ENCODE peak calls at places on chromosomes 6 and 20, in four cellular contexts. One of them, this sample, is unnamed.

GRCh38 chr6:47741807-47742206 is 40.0 kb upstream of the OPN5 start:
- DNase-seq in GM12878: no peak
- DNase-seq in K562: no peak
- DNase-seq in HepG2: no peak
- DNase-seq in this sample: no peak

GRCh38 chr20:10565191-10565921 is 108.4 kb downstream of the JAG1 start:
- DNase-seq in GM12878: no peak
- DNase-seq in K562: no peak
- DNase-seq in HepG2: peak
- DNase-seq in this sample: no peak

GRCh38 chr6:7146079-7146828 is 38.5 kb downstream of the RREB1 start:
- DNase-seq in GM12878: no peak
- DNase-seq in K562: no peak
- DNase-seq in HepG2: peak
- DNase-seq in this sample: no peak

GRCh38 chr6:169215201-169215661 is 38.4 kb downstream of the THBS2 start:
- DNase-seq in GM12878: no peak
- DNase-seq in K562: no peak
- DNase-seq in HepG2: no peak
- DNase-seq in this sample: no peak

GRCh38 chr6:161417712-161418457 is 144.0 kb upstream of the AGPAT4 start:
- DNase-seq in GM12878: no peak
- DNase-seq in K562: no peak
- DNase-seq in HepG2: no peak
- DNase-seq in this sample: no peak

GRCh38 chr6:134938896-134939295 is 11.0 kb downstream of the ALDH8A1 start:
- DNase-seq in GM12878: peak
- DNase-seq in K562: no peak
- DNase-seq in HepG2: no peak
- DNase-seq in this sample: no peak

GRCh38 chr6:33321227-33321626 is 3.7 kb upstream of the ZBTB22 start:
- DNase-seq in GM12878: no peak
- DNase-seq in K562: no peak
- DNase-seq in HepG2: no peak
- DNase-seq in this sample: no peak

GRCh38 chr20:10432079-10432478 is 1.9 kb downstream of the MKKS start:
- DNase-seq in GM12878: no peak
- DNase-seq in K562: no peak
- DNase-seq in HepG2: no peak
- DNase-seq in this sample: no peak

GRCh38 chr6:32983493-32983848 is 15.1 kb downstream of the BRD2 start:
- DNase-seq in GM12878: no peak
- DNase-seq in K562: no peak
- DNase-seq in HepG2: no peak
- DNase-seq in this sample: no peak

GRCh38 chr20:7694940-7695567 is 245.2 kb downstream of the HAO1 start:
- DNase-seq in GM12878: no peak
- DNase-seq in K562: no peak
- DNase-seq in HepG2: no peak
- DNase-seq in this sample: no peak

GRCh38 chr6:169669147-169669546 is 32.7 kb downstream of the WDR27 start:
- DNase-seq in GM12878: no peak
- DNase-seq in K562: no peak
- DNase-seq in HepG2: no peak
- DNase-seq in this sample: no peak

GRCh38 chr6:158278015-158278414 is 34.2 kb upstream of the TULP4 start:
- DNase-seq in GM12878: no peak
- DNase-seq in K562: no peak
- DNase-seq in HepG2: no peak
- DNase-seq in this sample: no peak

GRCh38 chr20:9485614-9486325 is 28.6 kb upstream of the LAMP5 start:
- DNase-seq in GM12878: no peak
- DNase-seq in K562: no peak
- DNase-seq in HepG2: no peak
- DNase-seq in this sample: no peak

GRCh38 chr6:44580901-44581300 is 193.4 kb downstream of the CDC5L start:
- DNase-seq in GM12878: no peak
- DNase-seq in K562: no peak
- DNase-seq in HepG2: no peak
- DNase-seq in this sample: no peak

GRCh38 chr6:40753048-40753447 is 165.9 kb upstream of the LRFN2 start:
- DNase-seq in GM12878: no peak
- DNase-seq in K562: no peak
- DNase-seq in HepG2: no peak
- DNase-seq in this sample: no peak

GRCh38 chr6:166411721-166412151 is 29.0 kb upstream of the MPC1 start:
- DNase-seq in GM12878: no peak
- DNase-seq in K562: no peak
- DNase-seq in HepG2: no peak
- DNase-seq in this sample: no peak

GRCh38 chr6:134936927-134937326 is 13.0 kb downstream of the ALDH8A1 start:
- DNase-seq in GM12878: no peak
- DNase-seq in K562: no peak
- DNase-seq in HepG2: no peak
- DNase-seq in this sample: no peak

GRCh38 chr6:44667226-44667625 is 279.7 kb downstream of the CDC5L start:
- DNase-seq in GM12878: no peak
- DNase-seq in K562: no peak
- DNase-seq in HepG2: peak
- DNase-seq in this sample: peak

GRCh38 chr6:30483677-30484279 is 5.5 kb upstream of the HLA-E start:
- DNase-seq in GM12878: peak
- DNase-seq in K562: peak
- DNase-seq in HepG2: peak
- DNase-seq in this sample: no peak

GRCh38 chr6:37612475-37612874 is 85.2 kb downstream of the MDGA1 start:
- DNase-seq in GM12878: no peak
- DNase-seq in K562: no peak
- DNase-seq in HepG2: no peak
- DNase-seq in this sample: no peak

GRCh38 chr20:17634666-17635319 is 47.2 kb downstream of the RRBP1 start:
- DNase-seq in GM12878: no peak
- DNase-seq in K562: no peak
- DNase-seq in HepG2: no peak
- DNase-seq in this sample: no peak

GRCh38 chr20:57596998-57597939 is 23.0 kb downstream of the ZBP1 start:
- DNase-seq in GM12878: no peak
- DNase-seq in K562: peak
- DNase-seq in HepG2: peak
- DNase-seq in this sample: peak

GRCh38 chr6:28863607-28864320 is 60.0 kb downstream of the TRIM27 start:
- DNase-seq in GM12878: peak
- DNase-seq in K562: peak
- DNase-seq in HepG2: peak
- DNase-seq in this sample: peak

GRCh38 chr6:21804941-21805610 is 211.5 kb downstream of the SOX4 start:
- DNase-seq in GM12878: no peak
- DNase-seq in K562: no peak
- DNase-seq in HepG2: no peak
- DNase-seq in this sample: no peak

GRCh38 chr6:34176261-34177031 is 30.6 kb upstream of the GRM4 start:
- DNase-seq in GM12878: no peak
- DNase-seq in K562: no peak
- DNase-seq in HepG2: no peak
- DNase-seq in this sample: no peak

GRCh38 chr6:235763-236360 is 56.4 kb upstream of the DUSP22 start:
- DNase-seq in GM12878: peak
- DNase-seq in K562: no peak
- DNase-seq in HepG2: peak
- DNase-seq in this sample: no peak

GRCh38 chr6:149918151-149918905 is 4.6 kb downstream of the RAET1G start:
- DNase-seq in GM12878: no peak
- DNase-seq in K562: no peak
- DNase-seq in HepG2: no peak
- DNase-seq in this sample: no peak

GRCh38 chr20:8291200-8291599 is 159.1 kb downstream of the PLCB1 start:
- DNase-seq in GM12878: no peak
- DNase-seq in K562: no peak
- DNase-seq in HepG2: no peak
- DNase-seq in this sample: no peak

GRCh38 chr6:168116975-168117899 is 38.2 kb upstream of the FRMD1 start:
- DNase-seq in GM12878: no peak
- DNase-seq in K562: peak
- DNase-seq in HepG2: peak
- DNase-seq in this sample: no peak

GRCh38 chr6:167576050-167576741 is 250.5 kb upstream of the AFDN start:
- DNase-seq in GM12878: no peak
- DNase-seq in K562: no peak
- DNase-seq in HepG2: no peak
- DNase-seq in this sample: no peak

GRCh38 chr6:156391977-156392376 is 385.2 kb upstream of the ARID1B start:
- DNase-seq in GM12878: no peak
- DNase-seq in K562: no peak
- DNase-seq in HepG2: no peak
- DNase-seq in this sample: no peak

GRCh38 chr20:44006578-44006977 is 91.9 kb downstream of the TOX2 start:
- DNase-seq in GM12878: no peak
- DNase-seq in K562: peak
- DNase-seq in HepG2: no peak
- DNase-seq in this sample: no peak

GRCh38 chr20:52166150-52166549 is 25.4 kb downstream of the ZFP64 start:
- DNase-seq in GM12878: no peak
- DNase-seq in K562: no peak
- DNase-seq in HepG2: no peak
- DNase-seq in this sample: no peak

GRCh38 chr6:111805511-111806181 is 67.6 kb downstream of the FYN start:
- DNase-seq in GM12878: peak
- DNase-seq in K562: peak
- DNase-seq in HepG2: no peak
- DNase-seq in this sample: no peak

GRCh38 chr6:130372786-130373185 is 7.0 kb downstream of the TMEM200A start:
- DNase-seq in GM12878: no peak
- DNase-seq in K562: no peak
- DNase-seq in HepG2: no peak
- DNase-seq in this sample: no peak

GRCh38 chr6:125859691-125860210 is 69.0 kb downstream of the NCOA7 start:
- DNase-seq in GM12878: no peak
- DNase-seq in K562: no peak
- DNase-seq in HepG2: no peak
- DNase-seq in this sample: no peak

GRCh38 chr6:168308390-168309144 is 11.0 kb downstream of the DACT2 start:
- DNase-seq in GM12878: no peak
- DNase-seq in K562: no peak
- DNase-seq in HepG2: no peak
- DNase-seq in this sample: no peak

GRCh38 chr6:91487729-91488392 is 901.0 kb upstream of the MAP3K7 start:
- DNase-seq in GM12878: no peak
- DNase-seq in K562: no peak
- DNase-seq in HepG2: no peak
- DNase-seq in this sample: no peak

GRCh38 chr6:161369339-161369738 is 95.5 kb upstream of the AGPAT4 start:
- DNase-seq in GM12878: no peak
- DNase-seq in K562: no peak
- DNase-seq in HepG2: no peak
- DNase-seq in this sample: no peak

GRCh38 chr6:9408718-9409117 is 973.4 kb upstream of the SLC35B3 start:
- DNase-seq in GM12878: no peak
- DNase-seq in K562: no peak
- DNase-seq in HepG2: no peak
- DNase-seq in this sample: no peak
- TF ChIP-seq NR2C2 in GM12878: no peak
- TF ChIP-seq NR2C2 in K562: no peak
- TF ChIP-seq NR2C2 in HepG2: no peak
- TF ChIP-seq NR2C2 in this sample: no peak

GRCh38 chr20:37430778-37431460 is 85.0 kb downstream of the SRC start:
- DNase-seq in GM12878: no peak
- DNase-seq in K562: no peak
- DNase-seq in HepG2: no peak
- DNase-seq in this sample: no peak
- TF ChIP-seq MAX in GM12878: no peak
- TF ChIP-seq MAX in K562: no peak
- TF ChIP-seq MAX in HepG2: no peak
- TF ChIP-seq MAX in this sample: no peak

DNA sequence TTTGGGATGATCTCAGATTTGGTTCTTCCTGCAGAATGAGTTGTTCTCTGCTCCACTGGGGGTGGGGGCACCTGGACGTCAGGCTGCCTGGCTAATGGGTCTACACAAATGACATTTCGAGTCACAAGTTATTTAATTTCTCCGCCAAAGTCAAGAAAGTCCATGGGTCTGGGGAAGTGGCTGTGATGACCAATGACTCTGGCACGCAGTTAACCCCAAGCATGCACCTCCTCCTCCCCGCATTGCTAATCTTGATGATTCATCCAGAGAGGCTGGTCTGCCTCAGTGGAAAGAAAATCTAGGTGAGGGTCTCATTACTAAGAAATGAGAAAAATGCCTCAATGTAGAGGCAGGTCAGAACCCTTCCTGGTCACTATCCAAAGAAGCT is 98.3 kb upstream of the MRPS10 start:
- DNase-seq in GM12878: no peak
- DNase-seq in K562: no peak
- DNase-seq in HepG2: peak
- DNase-seq in this sample: no peak
- TF ChIP-seq CBFB in GM12878: no peak
- TF ChIP-seq CBFB in K562: no peak
- TF ChIP-seq CBFB in HepG2: no peak
- TF ChIP-seq CBFB in this sample: no peak

GRCh38 chr6:19558934-19559333 is 278.2 kb upstream of the ID4 start:
- DNase-seq in GM12878: no peak
- DNase-seq in K562: no peak
- DNase-seq in HepG2: no peak
- DNase-seq in this sample: no peak
- TF ChIP-seq NR2C2 in GM12878: no peak
- TF ChIP-seq NR2C2 in K562: no peak
- TF ChIP-seq NR2C2 in HepG2: no peak
- TF ChIP-seq NR2C2 in this sample: no peak

GRCh38 chr6:144156991-144157390 is 6.7 kb downstream of the STX11 start:
- DNase-seq in GM12878: no peak
- DNase-seq in K562: no peak
- DNase-seq in HepG2: no peak
- DNase-seq in this sample: no peak
- TF ChIP-seq MAX in GM12878: no peak
- TF ChIP-seq MAX in K562: no peak
- TF ChIP-seq MAX in HepG2: no peak
- TF ChIP-seq MAX in this sample: no peak